ENCODE peak calls at places on chromosomes 1 and 21, in six cellular contexts. D, X, C, T, O and Q are unnamed samples.

GRCh38 chr1:55645286-55645685 is 430.1 kb upstream of the USP24 start:
- DNase-seq in D (no peak), X (no peak), C (no peak), T (no peak), O (no peak), Q (no peak)

GRCh38 chr1:109891930-109892329 is 18.7 kb upstream of the CSF1 start:
- DNase-seq in D (no peak), X (no peak), C (no peak), T (no peak), O (no peak), Q (no peak)

GRCh38 chr1:167175901-167176300 is 44.8 kb upstream of the POU2F1 start:
- DNase-seq in D (no peak), X (no peak), C (peak), T (no peak), O (peak), Q (no peak)

GRCh38 chr1:196535727-196536126 is 72.5 kb downstream of the KCNT2 start:
- DNase-seq in D (no peak), X (no peak), C (peak), T (no peak), O (peak), Q (no peak)

GRCh38 chr1:174352117-174352516 is 95.6 kb upstream of the GPR52 start:
- DNase-seq in D (no peak), X (no peak), C (peak), T (no peak), O (no peak), Q (no peak)

GRCh38 chr1:202034683-202035462 is 24.5 kb downstream of the ELF3 start:
- DNase-seq in D (peak), X (peak), C (peak), T (peak), O (peak), Q (peak)

GRCh38 chr21:46617267-46618051 is 12.6 kb upstream of the S100B start:
- DNase-seq in D (no peak), X (no peak), C (no peak), T (no peak), O (peak), Q (no peak)

GRCh38 chr1:56838726-56839125 is 15.9 kb upstream of the C8A start:
- DNase-seq in D (no peak), X (no peak), C (peak), T (no peak), O (no peak), Q (no peak)

GRCh38 chr1:198128528-198128927 is 28.3 kb upstream of the NEK7 start:
- DNase-seq in D (no peak), X (no peak), C (peak), T (no peak), O (no peak), Q (no peak)

GRCh38 chr1:222369991-222370910 is 177.7 kb downstream of the HHIPL2 start:
- DNase-seq in D (peak), X (no peak), C (peak), T (peak), O (peak), Q (peak)

GRCh38 chr1:30600258-30600657 is 123.1 kb downstream of the MATN1 start:
- DNase-seq in D (no peak), X (no peak), C (no peak), T (no peak), O (no peak), Q (no peak)

GRCh38 chr1:2566106-2567045 is 10.2 kb downstream of the TNFRSF14 start:
- DNase-seq in D (no peak), X (no peak), C (no peak), T (no peak), O (no peak), Q (no peak)

GRCh38 chr1:31064685-31065309 is 720 bp downstream of the PUM1 start:
- DNase-seq in D (no peak), X (no peak), C (peak), T (no peak), O (no peak), Q (no peak)

GRCh38 chr1:184483101-184483813 is 96.4 kb downstream of the C1orf21 start:
- DNase-seq in D (no peak), X (no peak), C (peak), T (peak), O (peak), Q (no peak)

GRCh38 chr21:41660748-41661147 is 106.1 kb downstream of the RIPK4 start:
- DNase-seq in D (no peak), X (no peak), C (no peak), T (no peak), O (no peak), Q (no peak)

GRCh38 chr21:41658321-41658720 is 108.5 kb downstream of the RIPK4 start:
- DNase-seq in D (no peak), X (no peak), C (no peak), T (no peak), O (no peak), Q (no peak)

GRCh38 chr21:41662161-41662560 is 104.7 kb downstream of the RIPK4 start:
- DNase-seq in D (no peak), X (no peak), C (no peak), T (no peak), O (no peak), Q (no peak)

GRCh38 chr21:41662761-41663160 is 104.1 kb downstream of the RIPK4 start:
- DNase-seq in D (no peak), X (no peak), C (no peak), T (no peak), O (no peak), Q (no peak)

GRCh38 chr21:41659791-41660560 is 106.9 kb downstream of the RIPK4 start:
- DNase-seq in D (no peak), X (no peak), C (peak), T (no peak), O (peak), Q (no peak)
- TF ChIP-seq CTCF in D (peak), X (peak), C (no peak), T (no peak), O (no peak), Q (no peak)

DNA sequence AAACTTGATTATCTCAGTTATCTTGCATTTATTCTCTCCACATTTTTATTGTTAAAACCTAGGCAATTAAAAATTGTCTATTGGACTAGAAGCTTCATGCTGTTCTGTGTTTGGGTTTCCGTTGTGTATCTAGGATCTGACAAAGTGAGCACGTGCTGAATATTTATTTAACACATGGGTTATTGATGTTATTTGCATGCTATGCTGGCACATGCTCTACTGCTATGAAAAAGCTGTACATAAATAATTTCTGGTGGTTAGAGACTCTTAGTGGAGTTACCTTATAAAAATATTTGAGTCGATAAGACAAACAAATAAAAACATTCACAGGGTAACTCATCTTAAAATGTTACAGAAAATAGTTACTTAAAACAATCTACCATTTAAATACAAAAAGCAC is 1769.7 kb downstream of the MRPL39 start:
- DNase-seq in D (no peak), X (no peak), C (no peak), T (no peak), O (no peak), Q (no peak)
- H3K4me3 ChIP-seq in D (no peak), X (no peak), C (no peak), T (no peak), O (no peak), Q (no peak)

GRCh38 chr1:36576118-36576517 is 93.4 kb upstream of the CSF3R start:
- DNase-seq in D (peak), X (peak), C (peak), T (no peak), O (peak), Q (peak)
- TF ChIP-seq CTCF in D (peak), X (peak), C (peak), T (peak), O (peak), Q (peak)

GRCh38 chr1:182829285-182829932 is 9.7 kb upstream of the DHX9 start:
- DNase-seq in D (no peak), X (no peak), C (no peak), T (no peak), O (no peak), Q (no peak)
- H3K4me3 ChIP-seq in D (no peak), X (no peak), C (no peak), T (no peak), O (no peak), Q (no peak)

DNA sequence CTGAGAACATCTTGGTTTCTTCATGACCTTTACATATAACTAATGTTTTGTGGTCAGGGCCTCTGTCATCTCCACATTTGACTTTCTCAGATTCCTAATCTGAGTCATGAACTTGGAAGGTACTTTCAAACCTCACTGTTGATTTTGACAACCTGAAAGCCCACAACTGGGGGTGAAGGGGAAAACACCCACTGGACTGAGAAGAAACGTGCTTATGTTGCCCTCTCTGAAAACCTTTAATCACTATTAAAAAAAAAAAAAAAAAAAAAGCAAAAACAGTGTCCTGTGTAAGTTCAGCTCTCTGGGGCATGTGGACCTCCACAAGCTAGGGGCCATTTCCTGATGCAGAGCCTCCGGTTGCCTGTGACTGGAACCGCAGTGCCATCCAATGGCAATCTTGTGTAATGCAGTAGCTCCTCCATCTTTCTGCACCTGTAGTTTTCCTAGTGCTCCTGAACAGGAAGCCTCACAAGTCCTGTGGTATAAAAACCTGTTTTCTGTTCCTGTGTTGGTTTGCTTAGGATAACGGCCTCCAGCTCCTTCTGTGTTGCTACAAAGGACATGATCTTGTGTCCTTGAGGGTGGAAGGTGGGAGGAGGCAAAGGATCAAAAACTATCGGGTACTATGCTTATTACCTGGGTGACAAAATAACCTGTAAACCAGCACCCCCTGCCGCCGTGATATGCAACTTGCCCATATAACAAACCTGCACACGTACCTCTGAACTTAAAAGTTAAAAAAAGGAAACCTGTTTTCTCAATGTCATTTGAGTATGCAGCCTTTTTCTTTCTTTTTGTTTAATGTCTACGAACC is 124.5 kb downstream of the ZNF648 start:
- DNase-seq in D (peak), X (peak), C (no peak), T (no peak), O (no peak), Q (no peak)
- TF ChIP-seq CTCF in D (no peak), X (peak), C (no peak), T (no peak), O (peak), Q (peak)

GRCh38 chr1:5927506-5928370 is 64.5 kb downstream of the NPHP4 start:
- DNase-seq in D (no peak), X (peak), C (no peak), T (no peak), O (no peak), Q (no peak)
- H3K4me3 ChIP-seq in D (no peak), X (no peak), C (no peak), T (no peak), O (no peak), Q (no peak)

GRCh38 chr1:214958491-214958890 is 124.0 kb upstream of the KCNK2 start:
- DNase-seq in D (no peak), X (no peak), C (no peak), T (no peak), O (peak), Q (no peak)

GRCh38 chr1:214957330-214958137 is 125.0 kb upstream of the KCNK2 start:
- DNase-seq in D (no peak), X (no peak), C (peak), T (peak), O (peak), Q (peak)

DNA sequence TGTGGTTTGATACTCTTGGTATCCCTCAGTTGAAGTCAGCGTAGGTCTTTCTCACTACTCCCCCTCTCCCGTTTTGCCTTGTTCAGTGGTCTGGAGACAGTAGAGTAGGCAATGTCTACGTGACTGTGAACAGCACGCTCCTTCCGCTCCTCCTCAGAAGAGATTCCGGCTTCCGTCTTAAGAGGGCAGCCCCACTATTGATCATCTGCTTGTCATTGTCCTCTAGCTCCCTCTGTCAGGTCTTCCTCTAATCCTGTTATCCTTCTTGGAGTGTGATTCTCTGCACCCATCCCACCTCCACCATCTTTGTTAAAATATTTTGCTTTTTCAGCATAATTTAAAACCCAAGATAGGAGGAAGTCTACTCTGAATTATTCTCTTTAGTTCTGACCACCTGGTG is 129.9 kb upstream of the KCNK2 start:
- DNase-seq in D (no peak), X (no peak), C (no peak), T (no peak), O (no peak), Q (no peak)
- TF ChIP-seq CTCF in D (no peak), X (no peak), C (no peak), T (no peak), O (no peak), Q (no peak)

GRCh38 chr21:36069713-36070573 is at the start of gene CBR1:
- DNase-seq in D (peak), X (peak), C (peak), T (peak), O (peak), Q (peak)

GRCh38 chr21:36073181-36073580 is 3.4 kb downstream of the CBR1 start:
- DNase-seq in D (no peak), X (no peak), C (no peak), T (no peak), O (no peak), Q (no peak)

GRCh38 chr21:36068748-36069398 is 951 bp upstream of the CBR1 start:
- DNase-seq in D (no peak), X (no peak), C (no peak), T (no peak), O (no peak), Q (no peak)

GRCh38 chr21:36072453-36073167 is 2.8 kb downstream of the CBR1 start:
- DNase-seq in D (no peak), X (no peak), C (no peak), T (no peak), O (no peak), Q (no peak)

DNA sequence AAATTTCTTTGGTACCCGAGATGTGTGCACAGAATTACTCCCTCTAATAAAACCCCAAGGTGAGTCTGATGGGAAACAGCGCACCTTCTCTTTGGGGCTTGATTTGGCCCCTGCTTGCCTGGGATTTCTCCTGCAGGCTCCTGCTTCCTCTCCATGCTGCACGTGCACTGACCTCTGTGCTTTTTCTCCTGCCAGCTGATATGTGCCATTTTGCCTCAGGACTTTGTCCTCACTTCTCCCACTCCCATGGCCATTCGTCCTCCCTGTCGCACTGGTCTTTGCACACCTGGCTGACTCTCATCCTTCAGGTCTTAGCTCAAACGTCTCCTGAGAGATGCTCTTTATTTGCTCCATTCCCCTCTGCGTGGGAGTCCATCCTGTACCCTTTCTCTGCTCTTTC is 1.2 kb downstream of the CBR1 start:
- DNase-seq in D (no peak), X (no peak), C (no peak), T (no peak), O (no peak), Q (no peak)
- H3K4me3 ChIP-seq in D (no peak), X (peak), C (peak), T (peak), O (peak), Q (no peak)